ENCODE peak calls at places on chromosomes 3 and 15, in seven cellular contexts. O is AG10803; F is stimulated activated CD4-positive, alpha-beta T cell treated with anti-CD3 and anti-CD28 coated beads, Interleukin-4, amount 100 ng/mL, for 1 hour; U is cardiac septum; G is WTC11; Y is ELR; A is stimulated activated CD8-positive, alpha-beta memory T cell treated with anti-CD3 and anti-CD28 coated beads, Interleukin-12 subunit alpha, Interleukin-12 subunit beta, amount 100 ng/mL, for 4 hours. W is an unnamed sample.

GRCh38 chr3:52253314-52254260 is 8.0 kb downstream of the PPM1M start:
- DNase-seq in O (no peak), F (peak), U (no peak), G (no peak), Y (peak), A (peak), W (no peak)

GRCh38 chr15:65783872-65784271 is 8.2 kb downstream of the DENND4A start:
- DNase-seq in O (no peak), F (no peak), U (no peak), G (no peak), Y (no peak), A (no peak), W (no peak)

GRCh38 chr3:155572085-155572484 is 172.8 kb downstream of the PLCH1 start:
- DNase-seq in O (peak), F (no peak), U (no peak), G (no peak), Y (no peak), A (no peak), W (peak)

GRCh38 chr3:159672728-159673471 is 315.7 kb upstream of the IL12A start:
- DNase-seq in O (no peak), F (no peak), U (no peak), G (no peak), Y (peak), A (no peak), W (no peak)

GRCh38 chr3:189766416-189766815 is 135.2 kb downstream of the TP63 start:
- DNase-seq in O (peak), F (no peak), U (no peak), G (no peak), Y (no peak), A (no peak), W (no peak)

GRCh38 chr3:190673157-190673556 is 159.3 kb downstream of the IL1RAP start:
- DNase-seq in O (peak), F (no peak), U (no peak), G (no peak), Y (no peak), A (no peak), W (peak)

GRCh38 chr15:40477703-40478269 is 7.0 kb downstream of the CHST14 start:
- DNase-seq in O (no peak), F (no peak), U (no peak), G (no peak), Y (no peak), A (no peak), W (no peak)

GRCh38 chr15:62775932-62776331 is 266.6 kb upstream of the TPM1 start:
- DNase-seq in O (no peak), F (no peak), U (no peak), G (no peak), Y (no peak), A (no peak), W (no peak)

W was measured in skeletal muscle cell.